ENCODE peak calls at places on chromosomes 13 and 19, in five cellular contexts. H, N, A, T and B are unnamed samples. For H3K4me1, the result is how much of the 10 kb centered on the place peaks cover.

GRCh38 chr13:84418041-84418440 is 535.8 kb upstream of the SLITRK1 start:
- DNase-seq in H (no peak), T (no peak), N (no peak), A (no peak), B (no peak)

GRCh38 chr13:105972306-105972721 is 563.1 kb downstream of the EFNB2 start:
- DNase-seq in T (no peak), N (no peak), H (no peak), A (no peak), B (no peak)

GRCh38 chr19:43957891-43958290 is 6.9 kb downstream of the ZNF221 start:
- DNase-seq in A (no peak), T (no peak), H (peak), N (peak), B (no peak)

GRCh38 chr19:47257411-47258169 is 1.3 kb downstream of the CCDC9 start:
- DNase-seq in A (no peak), H (no peak), T (no peak), N (no peak), B (no peak)

GRCh38 chr13:112638919-112639318 is 50.9 kb upstream of the ATP11A start:
- DNase-seq in T (no peak), N (no peak), H (no peak), A (no peak), B (no peak)

GRCh38 chr19:39430675-39431593 is 4.8 kb downstream of the RPS16 start:
- DNase-seq in A (no peak), N (peak), H (peak), T (peak), B (peak)

GRCh38 chr19:53881482-53882390 is at the start of gene PRKCG:
- DNase-seq in N (no peak), H (no peak), A (peak), T (peak), B (peak)

GRCh38 chr13:30616927-30617314 is 799 bp upstream of the USPL1 start:
- DNase-seq in A (peak), H (peak), T (no peak), N (peak), B (peak)

GRCh38 chr13:65943711-65944110 is 1286.4 kb downstream of the PCDH9 start:
- DNase-seq in T (no peak), A (no peak), H (peak), N (no peak), B (no peak)

GRCh38 chr19:30144794-30145193 is 202.8 kb downstream of the URI1 start:
- DNase-seq in A (no peak), N (no peak), T (no peak), H (no peak), B (no peak)

GRCh38 chr19:43624933-43625332 is 5.5 kb upstream of the ZNF428 start:
- DNase-seq in A (peak), H (no peak), N (peak), T (peak), B (peak)

GRCh38 chr19:23385404-23385803 is 9.9 kb downstream of the ZNF91 start:
- DNase-seq in A (no peak), N (no peak), T (no peak), H (no peak), B (no peak)

GRCh38 chr19:21587117-21587461 is 81.7 kb downstream of the ZNF429 start:
- DNase-seq in A (no peak), T (no peak), H (no peak), N (no peak), B (no peak)

GRCh38 chr19:38693380-38694223 is 46.2 kb downstream of the ACTN4 start:
- DNase-seq in A (peak), H (peak), T (peak), N (peak), B (no peak)

GRCh38 chr19:16040642-16041041 is 35.7 kb upstream of the TPM4 start:
- DNase-seq in T (no peak), H (no peak), A (no peak), N (peak), B (no peak)

GRCh38 chr13:106795847-106796246 is 227.9 kb upstream of the ARGLU1 start:
- DNase-seq in N (no peak), H (no peak), A (peak), T (peak), B (no peak)

GRCh38 chr13:27969073-27969865 is at the start of gene CDX2:
- DNase-seq in N (no peak), T (peak), H (no peak), A (peak), B (no peak)

GRCh38 chr13:20400774-20401173 is 124.9 kb downstream of the CRYL1 start:
- DNase-seq in N (peak), T (no peak), A (no peak), H (peak), B (no peak)

GRCh38 chr13:71871180-71871754 is 4.3 kb upstream of the DACH1 start:
- DNase-seq in H (no peak), A (no peak), T (no peak), N (no peak), B (no peak)

GRCh38 chr13:101155920-101156319 is 260.4 kb downstream of the NALCN start:
- DNase-seq in T (no peak), H (no peak), N (no peak), A (peak), B (peak)

GRCh38 chr19:1608414-1609391 is 3.4 kb upstream of the UQCR11 start:
- DNase-seq in T (no peak), A (no peak), N (no peak), H (no peak), B (peak)

GRCh38 chr19:45716314-45717130 is 14.2 kb downstream of the FBXO46 start:
- DNase-seq in N (no peak), A (peak), H (no peak), T (no peak), B (peak)

GRCh38 chr19:53980553-53981407 is 10.7 kb upstream of the CACNG6 start:
- DNase-seq in H (peak), N (peak), A (peak), T (peak), B (no peak)

GRCh38 chr13:98909016-98909415 is 68.8 kb downstream of the DOCK9 start:
- DNase-seq in A (no peak), N (peak), H (no peak), T (no peak), B (no peak)

GRCh38 chr13:24165746-24166145 is 5.2 kb downstream of the SPATA13 start:
- DNase-seq in A (no peak), N (peak), H (peak), T (no peak), B (no peak)

GRCh38 chr19:19659646-19660245 is 3.7 kb downstream of the ATP13A1 start:
- DNase-seq in N (no peak), T (no peak), H (no peak), A (no peak), B (no peak)

GRCh38 chr13:93496985-93497673 is 270.5 kb downstream of the GPC6 start:
- DNase-seq in A (peak), H (no peak), N (no peak), T (no peak), B (no peak)

GRCh38 chr19:18677156-18677555 is 6.3 kb upstream of the CRTC1 start:
- DNase-seq in A (no peak), N (no peak), H (no peak), T (no peak), B (no peak)

GRCh38 chr13:97364827-97365226 is 69.1 kb upstream of the RAP2A start:
- DNase-seq in T (no peak), A (no peak), H (no peak), N (no peak), B (no peak)

GRCh38 chr13:37295046-37295445 is 189.6 kb upstream of the CSNK1A1L start:
- DNase-seq in A (no peak), H (peak), N (no peak), T (no peak), B (no peak)

GRCh38 chr13:42170029-42170428 is 101.9 kb upstream of the AKAP11 start:
- DNase-seq in A (peak), T (peak), N (no peak), H (no peak), B (no peak)

DNA sequence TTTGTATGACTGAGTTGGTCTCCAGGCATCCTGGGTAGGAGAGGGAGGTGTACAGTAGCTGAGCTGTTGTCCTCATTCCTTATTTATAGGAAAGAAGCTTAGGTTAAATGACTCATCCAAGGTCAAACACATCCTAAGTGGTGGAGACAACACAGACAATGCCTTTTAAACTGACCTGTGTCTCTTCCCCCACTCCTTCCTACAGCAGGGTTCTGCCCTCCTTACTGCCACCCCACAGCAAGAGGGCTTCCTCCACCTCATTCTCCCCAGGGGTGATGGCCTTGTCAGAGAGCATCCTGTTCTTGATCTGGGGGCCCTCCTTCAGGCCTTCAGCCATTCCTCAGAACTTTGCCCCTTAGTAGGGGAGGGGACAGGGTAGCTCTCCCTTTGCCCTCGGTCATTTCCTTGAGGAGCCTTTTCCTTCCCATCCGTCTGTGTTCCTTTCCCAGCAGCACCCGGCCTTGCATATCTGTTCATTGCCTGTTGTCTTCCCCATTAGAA is 48.2 kb upstream of the GPI start:
- DNase-seq in A (no peak), N (peak), T (no peak), H (peak), B (peak)
- H3K4me1 ChIP-seq in A (under half), N (under half), T (under half), H (under half), B (half or more)

DNA sequence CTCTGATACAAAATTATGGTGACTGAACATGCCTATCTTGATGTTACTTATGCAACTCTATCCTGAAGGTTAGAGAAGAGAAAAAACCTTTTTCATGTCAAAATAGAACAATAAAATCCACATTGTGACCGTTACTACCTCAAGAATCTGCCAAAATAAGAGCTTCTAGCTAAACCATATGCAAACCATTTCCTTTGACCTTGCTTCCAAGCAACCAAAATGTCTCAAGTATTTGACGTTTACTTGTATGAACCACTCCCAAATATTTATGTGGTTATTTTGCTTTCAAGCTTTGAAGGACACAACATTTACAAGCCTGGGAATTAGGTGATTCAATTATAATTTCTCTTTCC is 13.9 kb downstream of the FOXO1 start:
- DNase-seq in A (no peak), N (no peak), H (no peak), T (no peak), B (peak)
- H3K27ac ChIP-seq in A (no peak), N (no peak), H (no peak), T (peak), B (peak)

GRCh38 chr19:8000298-8001038 is 5.0 kb downstream of the ELAVL1 start:
- DNase-seq in T (no peak), A (no peak), N (no peak), H (no peak), B (no peak)

GRCh38 chr19:8004723-8005513 is 523 bp downstream of the ELAVL1 start:
- DNase-seq in A (no peak), T (no peak), N (peak), H (peak), B (peak)

GRCh38 chr19:8004001-8004400 is 1.4 kb downstream of the ELAVL1 start:
- DNase-seq in N (no peak), A (no peak), H (no peak), T (no peak), B (no peak)

GRCh38 chr19:8001651-8001994 is 3.8 kb downstream of the ELAVL1 start:
- DNase-seq in A (no peak), T (no peak), H (no peak), N (no peak), B (no peak)

GRCh38 chr19:8001995-8002849 is 3.2 kb downstream of the ELAVL1 start:
- DNase-seq in T (peak), N (peak), H (peak), A (peak), B (peak)
- H2AFZ ChIP-seq in T (no peak), N (peak), H (no peak), A (no peak), B (no peak)

GRCh38 chr19:14117668-14118164 is at the start of gene PRKACA:
- DNase-seq in T (peak), H (peak), N (peak), A (peak), B (peak)
- H3K4me1 ChIP-seq in T (under half), H (under half), N (under half), A (under half), B (under half)

GRCh38 chr19:4969772-4970531 is 1.0 kb downstream of the KDM4B start:
- DNase-seq in A (peak), T (no peak), N (no peak), H (peak), B (peak)
- H3K27ac ChIP-seq in A (no peak), T (no peak), N (peak), H (peak), B (no peak)

GRCh38 chr13:21435710-21436151 is 23.4 kb downstream of the ZDHHC20 start:
- DNase-seq in H (peak), N (peak), A (no peak), T (no peak), B (no peak)
- H2AFZ ChIP-seq in H (peak), N (peak), A (no peak), T (no peak), B (no peak)

GRCh38 chr19:40798223-40798996 is 581 bp upstream of the EGLN2 start:
- DNase-seq in T (peak), A (peak), N (peak), H (peak), B (peak)
- H3K4me1 ChIP-seq in T (under half), A (under half), N (under half), H (under half), B (under half)

GRCh38 chr13:114142137-114142550 is 9.7 kb upstream of the RASA3 start:
- DNase-seq in T (peak), A (no peak), N (no peak), H (no peak), B (no peak)
- H3K27ac ChIP-seq in T (no peak), A (no peak), N (no peak), H (no peak), B (no peak)

DNA sequence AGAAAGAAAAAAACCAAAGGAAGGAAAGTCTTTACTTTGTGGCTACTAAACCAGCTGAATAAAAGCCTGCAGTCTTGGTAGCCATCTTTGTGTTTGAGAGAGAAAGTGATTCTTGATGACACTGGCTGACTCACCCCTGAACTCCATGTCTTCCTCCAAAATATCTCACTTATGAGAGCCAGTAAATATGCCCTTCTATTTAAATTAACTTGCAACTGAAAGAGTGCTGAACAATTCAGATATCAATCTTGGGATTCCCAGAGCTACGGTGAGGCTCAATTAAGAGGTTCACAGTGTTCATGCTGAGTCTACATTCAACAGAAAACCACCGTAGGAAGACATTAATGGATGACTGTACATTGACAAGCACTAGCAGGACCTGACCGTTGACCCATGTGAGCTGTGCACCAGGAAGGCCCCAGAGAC is 57.9 kb downstream of the KCTD12 start:
- DNase-seq in N (peak), A (no peak), T (no peak), H (no peak), B (no peak)
- H2AFZ ChIP-seq in N (no peak), A (no peak), T (no peak), H (no peak), B (no peak)